ENCODE peak calls at places on chromosomes 4 and X, in six cellular contexts. V, X, S, B, T and I are unnamed samples.

GRCh38 chr4:159487284-159487747 is 384.4 kb downstream of the RAPGEF2 start:
- DNase-seq in V (peak; percentile 17), X (peak; percentile 67), S (peak; percentile 61), B (peak; percentile 68), T (peak; percentile 65), I (peak; percentile 71)

GRCh38 chr4:121817006-121817405 is 6.7 kb downstream of the CCNA2 start:
- DNase-seq in V (no peak), X (no peak), S (no peak), B (no peak), T (no peak), I (no peak)

GRCh38 chrX:150868625-150869024 is 29.8 kb downstream of the CD99L2 start:
- DNase-seq in V (no peak), X (no peak), S (no peak), B (no peak), T (no peak), I (no peak)

GRCh38 chr4:54719378-54719777 is 61.6 kb downstream of the KIT start:
- DNase-seq in V (no peak), X (no peak), S (no peak), B (no peak), T (peak; percentile 13), I (no peak)

GRCh38 chr4:92381640-92382039 is 77.9 kb downstream of the GRID2 start:
- DNase-seq in V (no peak), X (no peak), S (no peak), B (no peak), T (no peak), I (no peak)

GRCh38 chr4:95165926-95166524 is 382.7 kb downstream of the UNC5C start:
- DNase-seq in V (peak; percentile 17), X (peak; percentile 65), S (peak; percentile 51), B (peak; percentile 54), T (peak; percentile 74), I (peak; percentile 65)

GRCh38 chr4:140186651-140187315 is 32.8 kb upstream of the MAML3 start:
- DNase-seq in V (no peak), X (peak; percentile 18), S (no peak), B (no peak), T (peak; percentile 65), I (no peak)

GRCh38 chr4:2253160-2254084 is 8.5 kb downstream of the MXD4 start:
- DNase-seq in V (no peak), X (no peak), S (no peak), B (no peak), T (no peak), I (no peak)

GRCh38 chrX:85930099-85930498 is 117.3 kb downstream of the CHM start:
- DNase-seq in V (no peak), X (no peak), S (peak; percentile 3), B (no peak), T (no peak), I (no peak)

GRCh38 chrX:138890491-138890890 is 179.0 kb upstream of the FGF13 start:
- DNase-seq in V (no peak), X (no peak), S (no peak), B (no peak), T (no peak), I (no peak)

GRCh38 chrX:47637546-47638195 is 7.9 kb upstream of the CFP start:
- DNase-seq in V (no peak), X (no peak), S (no peak), B (no peak), T (peak; percentile 86), I (no peak)

GRCh38 chr4:48490680-48491513 is 845 bp downstream of the ZAR1 start:
- DNase-seq in V (no peak), X (no peak), S (no peak), B (no peak), T (no peak), I (no peak)

GRCh38 chr4:39636786-39637185 is 1.9 kb downstream of the SMIM14 start:
- DNase-seq in V (no peak), X (no peak), S (no peak), B (no peak), T (no peak), I (peak; percentile 41)

GRCh38 chr4:116320859-116321258 is 764.5 kb downstream of the TRAM1L1 start:
- DNase-seq in V (no peak), X (no peak), S (no peak), B (no peak), T (no peak), I (no peak)

GRCh38 chr4:138697771-138698170 is 317.8 kb upstream of the NOCT start:
- DNase-seq in V (no peak), X (no peak), S (no peak), B (no peak), T (no peak), I (no peak)

GRCh38 chr4:33386761-33387160 is 2666.6 kb downstream of the PCDH7 start:
- DNase-seq in V (no peak), X (peak; percentile 4), S (no peak), B (no peak), T (no peak), I (peak; percentile 18)

GRCh38 chrX:14753436-14753835 is 119.4 kb downstream of the FANCB start:
- DNase-seq in V (no peak), X (no peak), S (no peak), B (no peak), T (no peak), I (no peak)

GRCh38 chrX:153764786-153765137 is 713 bp downstream of the PLXNB3 start:
- DNase-seq in V (no peak), X (no peak), S (no peak), B (peak; percentile 20), T (no peak), I (no peak)

GRCh38 chrX:153766871-153767673 is 3.0 kb downstream of the PLXNB3 start:
- DNase-seq in V (no peak), X (no peak), S (peak; percentile 2), B (no peak), T (no peak), I (no peak)

GRCh38 chrX:153767674-153768055 is 3.6 kb downstream of the PLXNB3 start:
- DNase-seq in V (no peak), X (no peak), S (no peak), B (no peak), T (no peak), I (no peak)

GRCh38 chrX:153765138-153766079 is 1.4 kb downstream of the PLXNB3 start:
- DNase-seq in V (no peak), X (no peak), S (peak; percentile 90), B (peak; percentile 33), T (peak; percentile 52), I (no peak)

GRCh38 chrX:153766098-153766817 is 2.2 kb downstream of the PLXNB3 start:
- DNase-seq in V (no peak), X (peak; percentile 30), S (peak; percentile 86), B (peak; percentile 48), T (peak; percentile 58), I (peak; percentile 88)
- TF ChIP-seq POLR2A in V (no peak), X (no peak), S (peak; percentile 76), B (no peak), T (no peak), I (peak; percentile 19)

GRCh38 chr4:23165669-23166068 is 472.9 kb downstream of the GBA3 start:
- DNase-seq in V (no peak), X (no peak), S (no peak), B (no peak), T (no peak), I (no peak)

GRCh38 chr4:23162275-23162674 is 469.5 kb downstream of the GBA3 start:
- DNase-seq in V (no peak), X (no peak), S (no peak), B (no peak), T (no peak), I (no peak)

GRCh38 chr4:23166919-23167318 is 474.2 kb downstream of the GBA3 start:
- DNase-seq in V (no peak), X (no peak), S (no peak), B (no peak), T (no peak), I (no peak)

GRCh38 chr4:23161787-23162186 is 469.1 kb downstream of the GBA3 start:
- DNase-seq in V (no peak), X (no peak), S (no peak), B (no peak), T (no peak), I (no peak)

DNA sequence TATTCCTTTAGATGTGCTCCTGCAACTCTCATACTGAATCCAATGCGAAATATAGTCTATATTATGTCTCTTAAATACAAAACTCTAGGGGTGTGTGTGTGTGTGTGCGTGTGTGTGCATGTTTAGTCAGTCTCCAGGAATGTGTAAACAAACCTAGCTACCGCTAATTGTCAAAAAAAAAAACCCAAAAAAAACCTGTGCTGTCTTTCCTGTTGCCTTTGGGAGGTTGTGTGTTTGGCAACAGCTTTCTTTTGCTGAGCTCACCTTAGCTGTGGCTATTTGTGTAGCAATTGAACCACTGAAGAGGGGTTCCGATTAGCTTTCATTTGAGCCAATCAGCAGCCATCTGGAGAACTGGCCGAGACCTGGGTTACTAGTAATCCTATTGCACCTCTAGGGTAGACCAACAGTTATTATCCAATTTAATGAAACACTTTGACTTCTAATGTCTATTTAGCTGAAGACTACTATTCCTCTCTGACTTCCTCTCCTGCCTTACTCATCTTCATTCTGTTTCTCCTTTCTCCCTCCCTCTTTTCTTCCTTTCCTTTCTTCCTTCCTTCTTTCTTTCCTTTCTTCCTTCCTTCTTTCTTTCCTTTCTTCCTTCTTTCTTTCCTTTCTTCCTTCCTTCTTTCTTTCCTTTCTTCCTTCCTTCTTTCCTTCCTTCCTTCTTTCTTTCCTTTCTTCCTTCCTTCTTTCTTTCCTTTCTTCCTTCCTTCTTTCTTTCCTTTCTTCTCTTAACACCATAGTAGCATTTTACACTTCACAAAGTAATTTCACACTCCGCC is 471.1 kb downstream of the GBA3 start:
- DNase-seq in V (no peak), X (peak; percentile 2), S (no peak), B (no peak), T (no peak), I (no peak)
- TF ChIP-seq MYC in V (no peak), X (no peak), S (no peak), B (no peak), T (no peak), I (no peak)

GRCh38 chr4:77014256-77014655 is 61.5 kb downstream of the CCNI start:
- DNase-seq in V (no peak), X (no peak), S (no peak), B (no peak), T (peak; percentile 59), I (no peak)
- TF ChIP-seq CTCF in V (no peak), X (no peak), S (no peak), B (no peak), T (no peak), I (no peak)

DNA sequence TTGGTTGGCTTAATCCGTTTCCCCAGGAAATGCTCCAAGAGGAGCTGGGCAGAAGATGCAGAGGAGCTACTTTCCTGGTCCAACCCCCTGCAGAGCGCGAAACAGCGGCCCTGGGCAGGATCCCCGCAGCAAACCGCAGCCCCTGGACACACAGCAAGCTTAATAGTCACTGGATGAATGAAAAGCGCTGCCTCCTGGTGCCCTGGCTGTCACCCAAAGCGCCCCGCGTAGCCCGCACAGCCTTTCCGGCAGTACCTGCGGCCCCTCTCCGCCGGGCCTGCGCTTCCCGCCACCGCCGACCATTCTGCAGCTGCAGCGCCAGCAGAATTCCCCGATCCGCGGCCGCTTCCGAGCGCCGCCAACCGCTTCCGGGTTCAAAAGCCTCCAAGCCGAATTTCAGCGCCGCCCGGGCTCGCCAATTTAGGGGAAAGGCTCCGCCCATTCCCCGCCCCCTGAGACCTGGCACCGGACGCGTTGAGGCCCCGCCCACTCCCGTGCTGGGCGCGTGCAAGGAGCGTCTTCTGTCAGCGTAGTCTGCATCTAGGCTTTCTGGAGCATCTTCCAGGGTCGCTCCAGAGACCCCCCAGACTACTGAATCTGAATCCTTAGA is at the start of gene HPF1:
- DNase-seq in V (peak; percentile 53), X (peak; percentile 83), S (peak; percentile 97), B (peak; percentile 83), T (peak; percentile 87), I (peak; percentile 92)
- TF ChIP-seq POLR2A in V (peak; percentile 77), X (peak; percentile 63), S (peak; percentile 72), B (peak; percentile 37), T (peak; percentile 79), I (peak; percentile 18)